ENCODE peak calls at places on chromosomes 6 and 20, in six cellular contexts. C is transverse colon; J is stimulated activated CD4-positive, alpha-beta T cell treated with anti-CD3 and anti-CD28 coated beads, Interleukin-4, amount 100 ng/mL, for 1 hour; A is HEK293T; F is sciatic nerve; M is neural crest cell. B is an unnamed sample.

GRCh38 chr6:10136636-10137035 is 278.2 kb downstream of the TFAP2A start:
- DNase-seq in C (no peak), J (no peak), A (no peak), F (no peak), M (no peak), B (no peak)

GRCh38 chr6:51598171-51598570 is 489.2 kb downstream of the PKHD1 start:
- DNase-seq in C (no peak), J (no peak), A (no peak), F (no peak), M (no peak), B (no peak)

GRCh38 chr6:128500017-128500416 is 20.4 kb downstream of the PTPRK start:
- DNase-seq in C (no peak), J (no peak), A (no peak), F (no peak), M (no peak), B (no peak)

GRCh38 chr6:9494864-9495263 is 920.0 kb downstream of the TFAP2A start:
- DNase-seq in C (no peak), J (no peak), A (no peak), F (no peak), M (no peak), B (no peak)

GRCh38 chr6:113574147-113574546 is 283.0 kb upstream of the MARCKS start:
- DNase-seq in C (no peak), J (no peak), A (no peak), F (no peak), M (no peak), B (no peak)

GRCh38 chr6:42292002-42292735 is 74.5 kb upstream of the MRPS10 start:
- DNase-seq in C (no peak), J (no peak), A (no peak), F (no peak), M (no peak), B (no peak)

GRCh38 chr20:53865905-53866786 is 204.2 kb downstream of the BCAS1 start:
- DNase-seq in C (peak), J (no peak), A (no peak), F (no peak), M (no peak), B (peak)

GRCh38 chr6:117536317-117536716 is 53.8 kb downstream of the DCBLD1 start:
- DNase-seq in C (no peak), J (no peak), A (no peak), F (no peak), M (no peak), B (no peak)

GRCh38 chr6:17485181-17485580 is 91.8 kb downstream of the CAP2 start:
- DNase-seq in C (no peak), J (no peak), A (no peak), F (no peak), M (no peak), B (no peak)

GRCh38 chr20:47205577-47206123 is 150.8 kb downstream of the ZMYND8 start:
- DNase-seq in C (peak), J (no peak), A (peak), F (peak), M (peak), B (peak)

GRCh38 chr6:89117285-89118108 is at the start of gene SRSF12:
- DNase-seq in C (peak), J (peak), A (peak), F (no peak), M (peak), B (no peak)

B was measured in NT2/D1.